ENCODE peak calls at places on chromosomes 11 and 22, in five cellular contexts. G is upper lobe of right lung, R is lower leg skin, N is dorsolateral prefrontal cortex, U is bronchial epithelial cell. S is an unnamed sample.
A peak's percentile ranks its signal among the peaks of the same experiment; 100 is the strongest.

GRCh38 chr11:26914968-26915367 is 78.9 kb upstream of the FIBIN start:
- DNase-seq in G (no peak), R (no peak), N (no peak), U (no peak), S (no peak)

GRCh38 chr11:128772814-128773213 is 78.9 kb downstream of the FLI1 start:
- DNase-seq in G (peak; percentile 81), R (peak; percentile 30), N (no peak), U (no peak), S (no peak)

GRCh38 chr11:101035872-101036271 is 93.7 kb downstream of the PGR start:
- DNase-seq in G (no peak), R (no peak), N (no peak), U (no peak), S (no peak)

GRCh38 chr11:910044-910588 is 494 bp downstream of the CHID1 start:
- DNase-seq in G (no peak), R (no peak), N (no peak), U (no peak), S (no peak)

GRCh38 chr22:50528682-50529415 is 963 bp downstream of the TYMP start:
- DNase-seq in G (no peak), R (no peak), N (no peak), U (no peak), S (no peak)

GRCh38 chr11:123678246-123678645 is 23.8 kb upstream of the SCN3B start:
- DNase-seq in G (no peak), R (no peak), N (no peak), U (peak; percentile 87), S (no peak)

GRCh38 chr11:16791494-16791961 is 53.1 kb downstream of the C11orf58 start:
- DNase-seq in G (no peak), R (peak; percentile 56), N (no peak), U (peak; percentile 90), S (no peak)

GRCh38 chr11:2092956-2093412 is 46.2 kb downstream of the IGF2 start:
- DNase-seq in G (peak; percentile 90), R (peak; percentile 79), N (peak; percentile 46), U (peak; percentile 88), S (peak; percentile 98)

GRCh38 chr11:29634744-29635143 is 382.1 kb downstream of the KCNA4 start:
- DNase-seq in G (no peak), R (no peak), N (no peak), U (no peak), S (no peak)

GRCh38 chr11:60767388-60767811 is 10.7 kb downstream of the MS4A15 start:
- DNase-seq in G (peak; percentile 57), R (no peak), N (no peak), U (no peak), S (no peak)

GRCh38 chr11:111659201-111659600 is 57.0 kb downstream of the SIK2 start:
- DNase-seq in G (no peak), R (no peak), N (no peak), U (no peak), S (no peak)

GRCh38 chr11:20360650-20361049 is 2.9 kb upstream of the HTATIP2 start:
- DNase-seq in G (no peak), R (no peak), N (no peak), U (peak; percentile 30), S (no peak)

GRCh38 chr11:105718641-105719040 is 108.8 kb downstream of the GRIA4 start:
- DNase-seq in G (no peak), R (no peak), N (no peak), U (no peak), S (no peak)

GRCh38 chr11:30586251-30587144 is at the start of gene MPPED2:
- DNase-seq in G (peak; percentile 65), R (no peak), N (peak; percentile 52), U (no peak), S (no peak)

GRCh38 chr22:50656122-50657070 is 16.2 kb upstream of the SHANK3 start:
- DNase-seq in G (peak; percentile 60), R (no peak), N (no peak), U (peak; percentile 50), S (no peak)

GRCh38 chr11:40290031-40290650 is 1169.3 kb downstream of the LRRC4C start:
- DNase-seq in G (no peak), R (no peak), N (no peak), U (peak; percentile 42), S (no peak)

GRCh38 chr22:35303029-35303624 is 3.4 kb downstream of the TOM1 start:
- DNase-seq in G (no peak), R (no peak), N (no peak), U (no peak), S (no peak)

GRCh38 chr11:86548278-86548917 is 124.0 kb downstream of the ME3 start:
- DNase-seq in G (no peak), R (no peak), N (no peak), U (peak; percentile 69), S (no peak)

GRCh38 chr11:35617687-35618496 is at the start of gene FJX1:
- DNase-seq in G (peak; percentile 73), R (peak; percentile 50), N (peak; percentile 60), U (peak; percentile 91), S (peak; percentile 4)

GRCh38 chr11:69962152-69962551 is 116.0 kb upstream of the ANO1 start:
- DNase-seq in G (no peak), R (no peak), N (no peak), U (peak; percentile 61), S (no peak)

GRCh38 chr11:118435233-118435892 is 929 bp upstream of the KMT2A start:
- DNase-seq in G (peak; percentile 75), R (peak; percentile 24), N (peak; percentile 68), U (no peak), S (peak; percentile 14)

GRCh38 chr22:43006753-43007152 is 8.2 kb downstream of the PACSIN2 start:
- DNase-seq in G (no peak), R (no peak), N (no peak), U (no peak), S (no peak)

GRCh38 chr11:73797457-73797856 is 9.8 kb downstream of the MRPL48 start:
- DNase-seq in G (no peak), R (no peak), N (peak; percentile 76), U (no peak), S (peak; percentile 88)

GRCh38 chr11:133149698-133150097 is 382.6 kb downstream of the OPCML start:
- DNase-seq in G (no peak), R (no peak), N (no peak), U (no peak), S (no peak)

GRCh38 chr11:129259950-129260349 is 67.8 kb upstream of the ARHGAP32 start:
- DNase-seq in G (no peak), R (no peak), N (no peak), U (no peak), S (no peak)

GRCh38 chr11:119912214-119912613 is 183.2 kb upstream of the NECTIN1 start:
- DNase-seq in G (no peak), R (no peak), N (no peak), U (no peak), S (no peak)

GRCh38 chr11:17607572-17608570 is 60.8 kb downstream of the OTOG start:
- DNase-seq in G (peak; percentile 63), R (no peak), N (no peak), U (no peak), S (no peak)

GRCh38 chr11:60860943-60861342 is 5.2 kb upstream of the PTGDR2 start:
- DNase-seq in G (peak; percentile 20), R (no peak), N (peak; percentile 40), U (no peak), S (no peak)

GRCh38 chr22:19679476-19680099 is 34.7 kb upstream of the SEPTIN5 start:
- DNase-seq in G (peak; percentile 82), R (no peak), N (peak; percentile 8), U (peak; percentile 1), S (peak; percentile 25)

GRCh38 chr11:122852071-122852831 is 14.0 kb downstream of the CRTAM start:
- DNase-seq in G (no peak), R (no peak), N (no peak), U (peak; percentile 61), S (no peak)

GRCh38 chr11:35144811-35145210 is 5.8 kb downstream of the CD44 start:
- DNase-seq in G (no peak), R (no peak), N (no peak), U (peak; percentile 65), S (no peak)

GRCh38 chr22:46149998-46150549 is at the start of gene PPARA:
- DNase-seq in G (peak; percentile 96), R (peak; percentile 83), N (peak; percentile 93), U (peak; percentile 23), S (peak; percentile 85)

GRCh38 chr11:72225411-72225951 is 914 bp downstream of the INPPL1 start:
- DNase-seq in G (no peak), R (no peak), N (no peak), U (no peak), S (peak; percentile 12)

GRCh38 chr22:46984751-46985506 is 222.5 kb downstream of the TBC1D22A start:
- DNase-seq in G (no peak), R (no peak), N (no peak), U (peak; percentile 85), S (no peak)

GRCh38 chr22:38623357-38623756 is 32.8 kb downstream of the FAM227A start:
- DNase-seq in G (no peak), R (no peak), N (no peak), U (no peak), S (no peak)

DNA sequence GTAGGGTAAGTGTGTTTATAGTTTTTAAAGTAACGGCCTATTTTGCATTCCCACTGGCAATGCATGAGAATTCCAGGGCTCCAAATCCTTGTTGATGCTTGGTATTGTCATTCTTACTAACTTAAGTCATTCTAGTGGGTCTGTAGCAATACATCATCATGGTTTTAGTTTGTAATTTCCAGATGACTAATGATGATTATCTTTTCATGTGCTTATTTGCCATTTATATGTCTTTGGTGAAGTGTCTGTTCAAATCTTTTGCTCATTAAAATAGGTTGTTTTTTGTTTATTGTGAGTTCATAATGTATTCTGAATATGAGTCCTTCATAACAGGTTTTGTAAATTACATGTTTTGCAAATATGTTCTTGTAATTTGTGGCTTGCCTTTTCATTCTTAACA is 31.2 kb downstream of the MTMR3 start:
- DNase-seq in G (no peak), R (no peak), N (no peak), U (peak; percentile 92), S (no peak)
- H3K4me3 ChIP-seq in G (no peak overlapping the region), R (no peak overlapping the region), N (no peak overlapping the region), U (no peak overlapping the region), S (no peak overlapping the region)

GRCh38 chr22:30266445-30267381 is at the start of gene OSM:
- DNase-seq in G (peak; percentile 88), R (no peak), N (no peak), U (no peak), S (no peak)
- H3K4me3 ChIP-seq in G (peak within 1 kb of the TSS; percentile 49), R (peak within 1 kb of the TSS; percentile 5), N (peak within 1 kb of the TSS; percentile 43), U (no peak within 1 kb of the TSS), S (peak within 1 kb of the TSS; percentile 19)

DNA sequence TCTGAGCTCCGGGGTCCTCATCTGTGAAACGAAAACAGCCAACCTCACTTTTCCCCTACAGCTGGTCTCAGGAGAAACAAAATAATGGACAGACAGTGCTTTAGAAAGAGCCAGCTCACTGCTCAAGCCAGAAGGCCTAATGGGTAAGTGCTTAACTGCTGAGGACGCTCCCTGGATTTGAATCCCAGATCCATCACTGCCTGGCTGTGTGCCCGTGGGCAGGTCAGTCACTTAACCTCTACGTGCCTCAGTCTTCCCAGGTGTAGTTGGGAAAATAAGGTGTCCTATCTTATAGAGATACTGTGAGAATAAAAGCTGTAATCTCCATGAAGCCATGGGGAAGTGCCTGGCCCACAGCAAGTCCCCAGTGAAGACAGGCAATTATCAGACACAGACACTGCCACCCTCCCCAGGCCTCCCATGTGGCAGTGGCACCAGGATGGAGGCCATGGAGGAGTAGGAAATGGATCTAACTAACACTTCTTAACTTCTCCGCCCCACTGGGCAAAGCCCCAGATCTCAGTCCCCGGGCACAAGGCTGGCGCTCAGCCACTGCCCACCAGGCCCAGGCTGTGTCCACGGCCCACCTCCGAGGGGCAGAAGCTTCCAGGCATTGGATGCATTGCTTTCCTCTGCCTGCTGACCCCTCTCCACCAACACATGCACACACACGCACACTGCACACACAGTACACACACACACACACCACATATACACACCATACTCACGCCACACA is 9.2 kb downstream of the TP53I11 start:
- DNase-seq in G (no peak), R (no peak), N (no peak), U (no peak), S (no peak)
- H3K4me3 ChIP-seq in G (no peak overlapping the region), R (no peak overlapping the region), N (no peak overlapping the region), U (no peak overlapping the region), S (no peak overlapping the region)

GRCh38 chr11:117110294-117110950 is 12.2 kb upstream of the SIK3 start:
- DNase-seq in G (no peak), R (no peak), N (no peak), U (no peak), S (no peak)
- H3K4me3 ChIP-seq in G (no peak overlapping the region), R (no peak overlapping the region), N (no peak overlapping the region), U (no peak overlapping the region), S (no peak overlapping the region)